ENCODE peak calls at places on chromosomes 1 and 21, in four cellular contexts. One of them, this sample, is unnamed. For H3K79me2, the result is how much of the 10 kb centered on the place peaks cover.

GRCh38 chr1:7888248-7889010 is 35.6 kb upstream of the UTS2 start:
- DNase-seq in neural progenitor cell: no peak
- DNase-seq in H1: no peak
- DNase-seq in GM23248: peak
- DNase-seq in this sample: peak

GRCh38 chr21:30194701-30195299 is 21.1 kb downstream of the CLDN8 start:
- DNase-seq in neural progenitor cell: peak
- DNase-seq in H1: no peak
- DNase-seq in GM23248: peak
- DNase-seq in this sample: peak

GRCh38 chr1:34361781-34362357 is 185.2 kb downstream of the C1orf94 start:
- DNase-seq in neural progenitor cell: no peak
- DNase-seq in H1: no peak
- DNase-seq in GM23248: no peak
- DNase-seq in this sample: no peak

GRCh38 chr1:244435562-244436205 is 16.0 kb downstream of the ADSS2 start:
- DNase-seq in neural progenitor cell: no peak
- DNase-seq in H1: no peak
- DNase-seq in GM23248: peak
- DNase-seq in this sample: peak

GRCh38 chr1:14666376-14666775 is 67.9 kb downstream of the KAZN start:
- DNase-seq in neural progenitor cell: no peak
- DNase-seq in H1: no peak
- DNase-seq in GM23248: peak
- DNase-seq in this sample: peak

GRCh38 chr1:59574085-59574484 is 240.7 kb upstream of the HOOK1 start:
- DNase-seq in neural progenitor cell: no peak
- DNase-seq in H1: no peak
- DNase-seq in GM23248: peak
- DNase-seq in this sample: peak

GRCh38 chr1:63321061-63321787 is 1.1 kb upstream of the FOXD3 start:
- DNase-seq in neural progenitor cell: peak
- DNase-seq in H1: no peak
- DNase-seq in GM23248: no peak
- DNase-seq in this sample: no peak

GRCh38 chr1:1916882-1917281 is 1.8 kb downstream of the CALML6 start:
- DNase-seq in neural progenitor cell: no peak
- DNase-seq in H1: no peak
- DNase-seq in GM23248: no peak
- DNase-seq in this sample: no peak

GRCh38 chr1:30327370-30328099 is 395.9 kb downstream of the MATN1 start:
- DNase-seq in neural progenitor cell: no peak
- DNase-seq in H1: no peak
- DNase-seq in GM23248: no peak
- DNase-seq in this sample: no peak

DNA sequence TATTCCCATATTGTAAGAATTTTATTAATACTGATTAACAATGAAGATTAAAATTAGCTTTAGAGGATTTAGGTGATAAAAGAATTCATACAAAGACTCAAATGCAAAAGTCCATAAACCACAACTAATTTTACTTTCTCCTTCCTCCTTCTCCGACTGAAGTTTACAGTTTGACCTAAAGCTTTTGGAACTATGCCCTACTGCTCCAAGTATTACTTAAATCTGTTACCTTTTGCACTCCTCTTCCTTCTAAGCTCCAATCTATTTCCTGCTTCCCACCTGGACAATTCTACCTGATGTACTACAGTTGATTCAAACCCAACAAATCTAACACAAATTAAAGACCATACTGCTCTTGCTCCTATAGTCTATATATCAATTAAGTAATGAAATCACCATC is 36.3 kb downstream of the ANKRD13C start:
- DNase-seq in neural progenitor cell: no peak
- DNase-seq in H1: no peak
- DNase-seq in GM23248: no peak
- DNase-seq in this sample: no peak
- H3K79me2 ChIP-seq in neural progenitor cell: half or more
- H3K79me2 ChIP-seq in H1: under half
- H3K79me2 ChIP-seq in GM23248: half or more
- H3K79me2 ChIP-seq in this sample: half or more

GRCh38 chr21:17438642-17439041 is 74.2 kb upstream of the CXADR start:
- DNase-seq in neural progenitor cell: peak
- DNase-seq in H1: peak
- DNase-seq in GM23248: no peak
- DNase-seq in this sample: no peak

GRCh38 chr21:17435565-17436543 is 77.0 kb upstream of the CXADR start:
- DNase-seq in neural progenitor cell: no peak
- DNase-seq in H1: no peak
- DNase-seq in GM23248: no peak
- DNase-seq in this sample: peak

GRCh38 chr21:17440955-17441354 is 71.9 kb upstream of the CXADR start:
- DNase-seq in neural progenitor cell: no peak
- DNase-seq in H1: no peak
- DNase-seq in GM23248: no peak
- DNase-seq in this sample: no peak

GRCh38 chr21:17432732-17433057 is 80.1 kb upstream of the CXADR start:
- DNase-seq in neural progenitor cell: no peak
- DNase-seq in H1: no peak
- DNase-seq in GM23248: no peak
- DNase-seq in this sample: no peak

DNA sequence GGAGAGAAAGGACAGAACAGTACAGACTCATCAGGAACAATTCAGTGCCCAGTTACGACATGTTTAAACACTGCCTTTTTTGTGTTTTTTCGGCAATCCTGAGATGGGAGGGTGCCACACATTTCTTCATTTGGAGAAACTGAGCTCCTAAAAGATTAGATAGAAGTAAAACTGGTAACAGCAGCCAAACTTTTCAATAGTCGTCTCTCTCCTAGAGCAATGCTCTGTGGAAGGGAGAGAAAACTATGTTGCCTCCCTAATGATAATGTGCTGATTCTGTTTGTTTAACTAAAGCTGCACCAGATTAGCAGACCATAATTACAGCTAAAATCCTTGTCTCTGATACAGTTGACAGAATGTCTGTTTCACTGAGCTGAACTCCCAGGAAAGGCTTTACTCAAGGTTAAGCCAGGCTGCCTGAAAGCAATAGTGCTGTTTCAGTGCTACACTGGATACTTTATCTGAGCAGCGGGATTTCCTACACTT is 76.2 kb upstream of the CXADR start:
- DNase-seq in neural progenitor cell: peak
- DNase-seq in H1: no peak
- DNase-seq in GM23248: no peak
- DNase-seq in this sample: no peak
- H3K27ac ChIP-seq in neural progenitor cell: peak
- H3K27ac ChIP-seq in H1: no peak
- H3K27ac ChIP-seq in GM23248: no peak
- H3K27ac ChIP-seq in this sample: peak

DNA sequence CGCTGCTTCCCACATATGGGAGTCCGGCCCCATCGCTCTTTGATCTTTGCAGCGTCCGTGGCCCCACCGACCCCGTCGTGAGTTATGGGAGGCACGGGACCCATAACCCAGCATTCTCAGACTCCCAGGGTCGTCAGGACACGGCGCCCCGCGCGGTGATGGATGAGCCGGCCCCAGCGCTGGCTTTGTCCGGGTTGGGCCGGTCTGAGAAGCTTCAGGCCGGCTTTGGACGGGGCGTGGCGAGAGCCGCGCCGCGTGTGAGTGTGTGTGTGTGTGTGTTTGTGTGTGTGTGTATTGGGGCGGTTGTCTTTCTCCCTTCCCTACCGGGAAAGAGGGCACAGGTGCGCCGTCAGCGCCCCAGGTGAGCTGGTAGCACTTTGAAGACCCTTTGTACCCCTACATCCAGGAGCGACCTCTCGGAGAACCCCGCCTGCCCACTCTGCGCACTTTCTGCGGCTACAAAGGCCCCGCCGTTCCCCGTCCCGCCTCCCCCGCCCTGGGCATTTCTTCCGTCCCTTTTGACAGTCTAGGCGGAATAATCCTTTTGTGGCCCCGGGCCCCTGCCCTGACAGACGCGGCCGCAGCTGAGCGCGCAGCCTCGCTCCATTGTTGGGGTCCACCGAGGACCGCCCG is 725 bp upstream of the DRAXIN start:
- DNase-seq in neural progenitor cell: peak
- DNase-seq in H1: no peak
- DNase-seq in GM23248: no peak
- DNase-seq in this sample: no peak
- TF ChIP-seq EZH2 in neural progenitor cell: no peak
- TF ChIP-seq EZH2 in H1: no peak
- TF ChIP-seq EZH2 in GM23248: peak
- TF ChIP-seq EZH2 in this sample: peak

GRCh38 chr1:50968884-50969610 is 998 bp upstream of the CDKN2C start:
- DNase-seq in neural progenitor cell: peak
- DNase-seq in H1: no peak
- DNase-seq in GM23248: peak
- DNase-seq in this sample: peak
- H3K79me2 ChIP-seq in neural progenitor cell: under half
- H3K79me2 ChIP-seq in H1: under half
- H3K79me2 ChIP-seq in GM23248: under half
- H3K79me2 ChIP-seq in this sample: half or more

GRCh38 chr1:54950361-54951163 is 29.9 kb upstream of the TMEM61 start:
- DNase-seq in neural progenitor cell: peak
- DNase-seq in H1: peak
- DNase-seq in GM23248: peak
- DNase-seq in this sample: peak

GRCh38 chr1:54952950-54953718 is 27.3 kb upstream of the TMEM61 start:
- DNase-seq in neural progenitor cell: no peak
- DNase-seq in H1: no peak
- DNase-seq in GM23248: peak
- DNase-seq in this sample: peak

GRCh38 chr1:54947540-54947939 is 32.9 kb upstream of the TMEM61 start:
- DNase-seq in neural progenitor cell: no peak
- DNase-seq in H1: no peak
- DNase-seq in GM23248: no peak
- DNase-seq in this sample: no peak

GRCh38 chr1:54951810-54952226 is 28.6 kb upstream of the TMEM61 start:
- DNase-seq in neural progenitor cell: no peak
- DNase-seq in H1: no peak
- DNase-seq in GM23248: no peak
- DNase-seq in this sample: no peak

DNA sequence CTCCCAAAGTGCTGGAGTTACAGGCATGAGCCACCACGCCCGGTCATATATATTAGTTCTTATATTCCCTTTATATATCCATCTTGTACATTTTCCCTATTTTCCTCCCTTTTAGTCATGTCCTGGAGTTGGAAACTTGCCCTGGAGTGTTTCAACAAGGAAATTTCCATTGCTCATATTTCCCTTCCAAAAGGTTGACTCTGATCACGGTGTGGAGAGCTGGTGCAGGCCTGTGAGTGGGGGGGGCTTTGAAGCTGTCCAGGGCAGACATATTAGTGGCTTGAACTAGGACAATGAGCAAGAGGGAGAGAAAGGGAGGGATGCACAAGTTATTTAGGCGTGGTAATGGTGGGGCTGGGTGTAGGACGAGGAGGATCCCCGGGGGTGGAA is 30.5 kb upstream of the TMEM61 start:
- DNase-seq in neural progenitor cell: no peak
- DNase-seq in H1: no peak
- DNase-seq in GM23248: peak
- DNase-seq in this sample: peak
- H3K27ac ChIP-seq in neural progenitor cell: no peak
- H3K27ac ChIP-seq in H1: no peak
- H3K27ac ChIP-seq in GM23248: no peak
- H3K27ac ChIP-seq in this sample: peak

GRCh38 chr1:65762081-65762862 is 30.4 kb upstream of the PDE4B start:
- DNase-seq in neural progenitor cell: no peak
- DNase-seq in H1: no peak
- DNase-seq in GM23248: peak
- DNase-seq in this sample: peak
- TF ChIP-seq EZH2 in neural progenitor cell: no peak
- TF ChIP-seq EZH2 in H1: no peak
- TF ChIP-seq EZH2 in GM23248: no peak
- TF ChIP-seq EZH2 in this sample: no peak

GRCh38 chr1:201551096-201551495 is 12.2 kb downstream of the NAV1 start:
- DNase-seq in neural progenitor cell: no peak
- DNase-seq in H1: no peak
- DNase-seq in GM23248: no peak
- DNase-seq in this sample: no peak
- H3K79me2 ChIP-seq in neural progenitor cell: under half
- H3K79me2 ChIP-seq in H1: under half
- H3K79me2 ChIP-seq in GM23248: half or more
- H3K79me2 ChIP-seq in this sample: under half

GRCh38 chr1:203742446-203742845 is 22.5 kb upstream of the LAX1 start:
- DNase-seq in neural progenitor cell: no peak
- DNase-seq in H1: no peak
- DNase-seq in GM23248: no peak
- DNase-seq in this sample: no peak

GRCh38 chr1:203746281-203746680 is 18.7 kb upstream of the LAX1 start:
- DNase-seq in neural progenitor cell: no peak
- DNase-seq in H1: no peak
- DNase-seq in GM23248: no peak
- DNase-seq in this sample: no peak

GRCh38 chr1:203744008-203744972 is 20.7 kb upstream of the LAX1 start:
- DNase-seq in neural progenitor cell: no peak
- DNase-seq in H1: no peak
- DNase-seq in GM23248: peak
- DNase-seq in this sample: no peak

DNA sequence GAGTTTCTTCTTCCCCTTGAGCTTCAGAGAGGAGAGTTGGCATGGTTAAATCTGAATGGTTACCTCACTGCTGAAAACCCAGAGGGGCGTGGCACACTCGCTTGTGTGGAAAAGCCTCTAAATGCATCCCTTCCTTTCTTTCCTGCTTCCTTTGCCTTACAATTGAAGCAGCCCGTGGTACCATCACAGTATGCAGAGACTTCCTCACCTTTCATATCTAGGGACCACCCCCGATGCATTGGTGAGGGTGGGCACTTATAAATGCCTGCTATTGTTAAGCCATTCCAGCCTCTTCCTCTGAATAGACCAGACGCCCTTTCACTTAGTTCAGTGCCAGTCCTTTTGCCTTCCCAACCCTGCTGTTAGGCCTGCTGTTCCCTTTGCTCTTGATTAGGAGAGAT is 21.9 kb upstream of the LAX1 start:
- DNase-seq in neural progenitor cell: no peak
- DNase-seq in H1: peak
- DNase-seq in GM23248: peak
- DNase-seq in this sample: no peak
- H3K27ac ChIP-seq in neural progenitor cell: no peak
- H3K27ac ChIP-seq in H1: no peak
- H3K27ac ChIP-seq in GM23248: no peak
- H3K27ac ChIP-seq in this sample: no peak